ENCODE peak calls at places on chromosomes 2 and 18, in seven cellular contexts. One of them, this sample, is unnamed.

GRCh38 chr2:25332571-25332970 is 9.2 kb downstream of the DNMT3A start:
- DNase-seq in adrenal gland: no peak
- DNase-seq in fibroblast of lung: no peak
- DNase-seq in heart right ventricle: peak
- DNase-seq in cardiac fibroblast: no peak
- DNase-seq in fibroblast of pulmonary artery: no peak
- DNase-seq in AG04450: no peak
- DNase-seq in this sample: peak

GRCh38 chr2:235555356-235555755 is 61.5 kb downstream of the AGAP1 start:
- DNase-seq in fibroblast of pulmonary artery: no peak
- DNase-seq in heart right ventricle: no peak
- DNase-seq in fibroblast of lung: no peak
- DNase-seq in cardiac fibroblast: no peak
- DNase-seq in AG04450: no peak
- DNase-seq in adrenal gland: peak
- DNase-seq in this sample: no peak

GRCh38 chr2:161415467-161416293 is 417 bp upstream of the TBR1 start:
- DNase-seq in AG04450: no peak
- DNase-seq in heart right ventricle: no peak
- DNase-seq in fibroblast of lung: peak
- DNase-seq in adrenal gland: no peak
- DNase-seq in cardiac fibroblast: no peak
- DNase-seq in fibroblast of pulmonary artery: no peak
- DNase-seq in this sample: no peak

GRCh38 chr2:237154050-237154638 is 68.5 kb downstream of the COPS8 start:
- DNase-seq in cardiac fibroblast: peak
- DNase-seq in heart right ventricle: no peak
- DNase-seq in adrenal gland: peak
- DNase-seq in fibroblast of pulmonary artery: peak
- DNase-seq in fibroblast of lung: peak
- DNase-seq in AG04450: peak
- DNase-seq in this sample: peak

GRCh38 chr2:171583566-171583965 is 61.3 kb downstream of the CYBRD1 start:
- DNase-seq in cardiac fibroblast: no peak
- DNase-seq in fibroblast of lung: no peak
- DNase-seq in fibroblast of pulmonary artery: no peak
- DNase-seq in adrenal gland: no peak
- DNase-seq in AG04450: no peak
- DNase-seq in heart right ventricle: no peak
- DNase-seq in this sample: no peak

GRCh38 chr2:54106631-54107454 is 8.6 kb upstream of the ACYP2 start:
- DNase-seq in fibroblast of lung: peak
- DNase-seq in fibroblast of pulmonary artery: peak
- DNase-seq in heart right ventricle: no peak
- DNase-seq in adrenal gland: peak
- DNase-seq in AG04450: no peak
- DNase-seq in cardiac fibroblast: peak
- DNase-seq in this sample: peak

GRCh38 chr2:17851731-17852585 is 26.5 kb upstream of the KCNS3 start:
- DNase-seq in heart right ventricle: peak
- DNase-seq in fibroblast of lung: peak
- DNase-seq in AG04450: peak
- DNase-seq in fibroblast of pulmonary artery: peak
- DNase-seq in cardiac fibroblast: peak
- DNase-seq in adrenal gland: peak
- DNase-seq in this sample: peak

GRCh38 chr2:172285010-172285621 is 142.3 kb upstream of the ITGA6 start:
- DNase-seq in fibroblast of pulmonary artery: peak
- DNase-seq in fibroblast of lung: peak
- DNase-seq in cardiac fibroblast: peak
- DNase-seq in heart right ventricle: peak
- DNase-seq in adrenal gland: peak
- DNase-seq in AG04450: peak
- DNase-seq in this sample: no peak

GRCh38 chr2:239130786-239131325 is 270.0 kb downstream of the HDAC4 start:
- DNase-seq in heart right ventricle: no peak
- DNase-seq in adrenal gland: no peak
- DNase-seq in AG04450: no peak
- DNase-seq in fibroblast of pulmonary artery: no peak
- DNase-seq in cardiac fibroblast: no peak
- DNase-seq in fibroblast of lung: no peak
- DNase-seq in this sample: no peak

GRCh38 chr2:12787891-12788783 is 71.4 kb downstream of the TRIB2 start:
- DNase-seq in fibroblast of pulmonary artery: peak
- DNase-seq in cardiac fibroblast: peak
- DNase-seq in AG04450: no peak
- DNase-seq in adrenal gland: no peak
- DNase-seq in fibroblast of lung: peak
- DNase-seq in heart right ventricle: no peak
- DNase-seq in this sample: no peak

GRCh38 chr18:48735070-48735676 is 196.3 kb downstream of the CTIF start:
- DNase-seq in AG04450: no peak
- DNase-seq in adrenal gland: no peak
- DNase-seq in fibroblast of pulmonary artery: no peak
- DNase-seq in cardiac fibroblast: peak
- DNase-seq in fibroblast of lung: no peak
- DNase-seq in heart right ventricle: no peak
- DNase-seq in this sample: no peak

GRCh38 chr2:118675531-118675930 is 171.9 kb downstream of the EN1 start:
- DNase-seq in cardiac fibroblast: no peak
- DNase-seq in AG04450: no peak
- DNase-seq in fibroblast of pulmonary artery: no peak
- DNase-seq in heart right ventricle: no peak
- DNase-seq in fibroblast of lung: no peak
- DNase-seq in adrenal gland: no peak
- DNase-seq in this sample: no peak

GRCh38 chr2:86223098-86223681 is 23.9 kb downstream of the MRPL35 start:
- DNase-seq in cardiac fibroblast: peak
- DNase-seq in adrenal gland: peak
- DNase-seq in heart right ventricle: peak
- DNase-seq in fibroblast of lung: peak
- DNase-seq in fibroblast of pulmonary artery: peak
- DNase-seq in AG04450: no peak
- DNase-seq in this sample: peak

GRCh38 chr18:79503406-79503805 is 107.7 kb downstream of the NFATC1 start:
- DNase-seq in cardiac fibroblast: no peak
- DNase-seq in AG04450: no peak
- DNase-seq in fibroblast of pulmonary artery: no peak
- DNase-seq in heart right ventricle: no peak
- DNase-seq in adrenal gland: no peak
- DNase-seq in fibroblast of lung: no peak
- DNase-seq in this sample: no peak

GRCh38 chr2:68371581-68371980 is 6.5 kb downstream of the PLEK start:
- DNase-seq in fibroblast of pulmonary artery: no peak
- DNase-seq in heart right ventricle: no peak
- DNase-seq in fibroblast of lung: no peak
- DNase-seq in AG04450: no peak
- DNase-seq in adrenal gland: no peak
- DNase-seq in cardiac fibroblast: peak
- DNase-seq in this sample: no peak

GRCh38 chr2:182915369-182916326 is 49.2 kb upstream of the FRZB start:
- DNase-seq in fibroblast of lung: peak
- DNase-seq in cardiac fibroblast: peak
- DNase-seq in adrenal gland: peak
- DNase-seq in AG04450: peak
- DNase-seq in fibroblast of pulmonary artery: peak
- DNase-seq in heart right ventricle: no peak
- DNase-seq in this sample: no peak

GRCh38 chr2:32277674-32278475 is at the start of gene YIPF4:
- DNase-seq in heart right ventricle: peak
- DNase-seq in fibroblast of lung: peak
- DNase-seq in cardiac fibroblast: peak
- DNase-seq in fibroblast of pulmonary artery: peak
- DNase-seq in AG04450: peak
- DNase-seq in adrenal gland: peak
- DNase-seq in this sample: peak

GRCh38 chr2:158686166-158686792 is 108.8 kb upstream of the DAPL1 start:
- DNase-seq in fibroblast of pulmonary artery: peak
- DNase-seq in fibroblast of lung: peak
- DNase-seq in adrenal gland: no peak
- DNase-seq in heart right ventricle: peak
- DNase-seq in AG04450: no peak
- DNase-seq in cardiac fibroblast: peak
- DNase-seq in this sample: no peak

GRCh38 chr2:16869711-16870110 is 204.1 kb upstream of the CYRIA start:
- DNase-seq in adrenal gland: no peak
- DNase-seq in fibroblast of lung: no peak
- DNase-seq in fibroblast of pulmonary artery: no peak
- DNase-seq in cardiac fibroblast: no peak
- DNase-seq in AG04450: no peak
- DNase-seq in heart right ventricle: no peak
- DNase-seq in this sample: no peak

GRCh38 chr18:59054892-59055291 is 84.8 kb upstream of the SEC11C start:
- DNase-seq in fibroblast of lung: no peak
- DNase-seq in adrenal gland: no peak
- DNase-seq in AG04450: no peak
- DNase-seq in fibroblast of pulmonary artery: peak
- DNase-seq in heart right ventricle: no peak
- DNase-seq in cardiac fibroblast: no peak
- DNase-seq in this sample: peak

GRCh38 chr2:97997774-97998392 is 2.1 kb upstream of the TMEM131 start:
- DNase-seq in heart right ventricle: no peak
- DNase-seq in adrenal gland: no peak
- DNase-seq in cardiac fibroblast: no peak
- DNase-seq in fibroblast of pulmonary artery: no peak
- DNase-seq in fibroblast of lung: no peak
- DNase-seq in AG04450: no peak
- DNase-seq in this sample: no peak

GRCh38 chr2:72980535-72981217 is 63.4 kb downstream of the EMX1 start:
- DNase-seq in AG04450: peak
- DNase-seq in fibroblast of lung: no peak
- DNase-seq in fibroblast of pulmonary artery: peak
- DNase-seq in adrenal gland: no peak
- DNase-seq in cardiac fibroblast: peak
- DNase-seq in heart right ventricle: no peak
- DNase-seq in this sample: no peak

GRCh38 chr2:84963692-84964405 is 7.1 kb upstream of the KCMF1 start:
- DNase-seq in adrenal gland: peak
- DNase-seq in cardiac fibroblast: peak
- DNase-seq in fibroblast of pulmonary artery: peak
- DNase-seq in AG04450: peak
- DNase-seq in heart right ventricle: no peak
- DNase-seq in fibroblast of lung: peak
- DNase-seq in this sample: peak

GRCh38 chr18:13260114-13260926 is 41.8 kb downstream of the LDLRAD4 start:
- DNase-seq in fibroblast of pulmonary artery: peak
- DNase-seq in fibroblast of lung: no peak
- DNase-seq in AG04450: no peak
- DNase-seq in adrenal gland: peak
- DNase-seq in heart right ventricle: no peak
- DNase-seq in cardiac fibroblast: peak
- DNase-seq in this sample: no peak

GRCh38 chr2:99420031-99420430 is 69.8 kb downstream of the REV1 start:
- DNase-seq in fibroblast of lung: no peak
- DNase-seq in fibroblast of pulmonary artery: peak
- DNase-seq in heart right ventricle: no peak
- DNase-seq in AG04450: no peak
- DNase-seq in cardiac fibroblast: peak
- DNase-seq in adrenal gland: no peak
- DNase-seq in this sample: no peak

DNA sequence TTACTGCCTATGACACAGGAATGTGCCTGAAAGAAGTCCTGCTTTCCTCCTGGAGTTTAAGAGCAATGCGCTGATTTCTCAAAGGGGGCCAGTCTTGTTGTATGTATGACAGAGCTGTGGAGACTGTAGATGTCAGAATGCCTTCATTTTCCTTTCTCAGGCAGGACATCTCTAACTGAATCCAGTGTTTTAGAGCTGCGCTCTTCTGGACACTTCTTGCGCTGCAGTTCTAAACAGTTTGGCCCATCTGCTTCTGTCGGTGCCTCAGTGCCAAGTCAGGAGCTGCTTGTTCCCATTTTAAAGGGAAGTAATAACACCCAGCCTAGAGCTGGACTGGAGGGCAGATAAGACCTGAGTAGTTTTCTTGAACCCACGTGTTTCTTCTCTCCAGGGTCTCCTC is 91.4 kb downstream of the ESCO1 start:
- DNase-seq in fibroblast of pulmonary artery: no peak
- DNase-seq in adrenal gland: no peak
- DNase-seq in cardiac fibroblast: no peak
- DNase-seq in fibroblast of lung: no peak
- DNase-seq in heart right ventricle: no peak
- DNase-seq in AG04450: no peak
- DNase-seq in this sample: no peak
- TF ChIP-seq CTCF in fibroblast of pulmonary artery: no peak
- TF ChIP-seq CTCF in adrenal gland: no peak
- TF ChIP-seq CTCF in cardiac fibroblast: no peak
- TF ChIP-seq CTCF in fibroblast of lung: no peak
- TF ChIP-seq CTCF in heart right ventricle: no peak
- TF ChIP-seq CTCF in AG04450: no peak
- TF ChIP-seq CTCF in this sample: no peak

GRCh38 chr2:30447149-30448045 is at the start of gene LCLAT1:
- DNase-seq in fibroblast of pulmonary artery: peak
- DNase-seq in adrenal gland: peak
- DNase-seq in cardiac fibroblast: peak
- DNase-seq in AG04450: no peak
- DNase-seq in fibroblast of lung: peak
- DNase-seq in heart right ventricle: peak
- DNase-seq in this sample: peak
- TF ChIP-seq CTCF in fibroblast of pulmonary artery: peak
- TF ChIP-seq CTCF in adrenal gland: no peak
- TF ChIP-seq CTCF in cardiac fibroblast: no peak
- TF ChIP-seq CTCF in AG04450: peak
- TF ChIP-seq CTCF in fibroblast of lung: no peak
- TF ChIP-seq CTCF in heart right ventricle: peak
- TF ChIP-seq CTCF in this sample: no peak

DNA sequence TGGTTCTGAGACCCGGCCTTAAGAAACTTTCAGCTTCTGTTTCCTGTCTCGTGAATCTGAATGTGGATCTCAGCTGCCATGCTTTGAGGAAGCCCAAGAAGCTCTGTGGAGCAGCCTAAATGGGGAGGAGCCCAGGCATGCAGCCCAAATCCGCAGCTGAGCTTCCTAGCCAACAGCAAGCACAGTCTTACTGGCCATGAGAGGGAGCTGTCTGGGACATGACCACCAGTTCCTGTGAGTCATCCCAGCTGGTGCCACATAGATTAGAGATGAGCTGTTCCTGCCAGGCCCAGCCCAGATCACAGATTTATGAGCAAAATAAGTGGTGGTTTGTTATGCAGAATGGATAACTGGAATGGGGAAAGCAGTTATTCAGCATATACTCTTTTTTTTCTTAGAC is 224.4 kb upstream of the APCDD1 start:
- DNase-seq in heart right ventricle: no peak
- DNase-seq in fibroblast of pulmonary artery: peak
- DNase-seq in cardiac fibroblast: peak
- DNase-seq in AG04450: peak
- DNase-seq in adrenal gland: peak
- DNase-seq in fibroblast of lung: peak
- DNase-seq in this sample: no peak
- TF ChIP-seq CTCF in heart right ventricle: no peak
- TF ChIP-seq CTCF in fibroblast of pulmonary artery: no peak
- TF ChIP-seq CTCF in cardiac fibroblast: peak
- TF ChIP-seq CTCF in AG04450: no peak
- TF ChIP-seq CTCF in adrenal gland: peak
- TF ChIP-seq CTCF in fibroblast of lung: peak
- TF ChIP-seq CTCF in this sample: no peak

DNA sequence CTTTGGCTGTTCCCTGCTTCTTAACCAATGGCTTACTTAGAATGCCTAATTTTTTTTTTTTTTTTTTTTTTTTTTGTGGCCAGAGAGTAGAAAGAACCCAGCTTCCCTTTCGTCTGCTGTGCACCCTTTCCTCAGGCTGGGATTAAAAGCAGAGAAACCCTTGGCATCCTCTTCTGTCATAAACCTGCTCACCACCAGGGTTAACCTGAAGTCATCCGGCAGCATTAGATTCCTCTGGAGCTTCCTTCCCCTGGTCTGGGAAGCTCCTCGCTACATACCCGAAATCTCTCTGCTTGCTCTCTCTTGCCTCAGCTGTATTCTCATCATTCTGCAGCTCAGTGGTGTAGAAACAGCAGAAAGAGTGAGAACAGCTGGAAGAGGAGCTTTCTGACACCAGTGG is 339.1 kb upstream of the MEIS1 start:
- DNase-seq in cardiac fibroblast: no peak
- DNase-seq in heart right ventricle: no peak
- DNase-seq in fibroblast of lung: no peak
- DNase-seq in AG04450: no peak
- DNase-seq in fibroblast of pulmonary artery: no peak
- DNase-seq in adrenal gland: no peak
- DNase-seq in this sample: no peak
- TF ChIP-seq CTCF in cardiac fibroblast: no peak
- TF ChIP-seq CTCF in heart right ventricle: no peak
- TF ChIP-seq CTCF in fibroblast of lung: no peak
- TF ChIP-seq CTCF in AG04450: no peak
- TF ChIP-seq CTCF in fibroblast of pulmonary artery: no peak
- TF ChIP-seq CTCF in adrenal gland: no peak
- TF ChIP-seq CTCF in this sample: no peak